ENCODE peak calls at places on chromosomes 16 and 17, in four cellular contexts. L, B, K and S are unnamed samples. For H3K36me3, the result is how much of the 10 kb centered on the place peaks cover.

GRCh38 chr17:45361451-45361850 is 44.6 kb upstream of the MAP3K14 start:
- DNase-seq in K (no peak), L (no peak), B (peak), S (peak)

GRCh38 chr16:324451-325334 is 27.8 kb downstream of the AXIN1 start:
- DNase-seq in K (no peak), L (peak), B (no peak), S (no peak)

GRCh38 chr17:44066204-44066930 is at the start of gene LSM12:
- DNase-seq in L (peak), K (peak), B (peak), S (peak)

GRCh38 chr17:31582151-31582907 is 190.9 kb downstream of the RAB11FIP4 start:
- DNase-seq in L (no peak), B (no peak), K (peak), S (no peak)

GRCh38 chr16:47833771-47834170 is 322.0 kb downstream of the ABCC12 start:
- DNase-seq in B (no peak), K (no peak), L (no peak), S (no peak)

GRCh38 chr17:69357701-69358100 is 30.8 kb upstream of the ABCA5 start:
- DNase-seq in B (peak), L (peak), K (no peak), S (no peak)

GRCh38 chr17:63699638-63700527 is at the start of gene LIMD2:
- DNase-seq in B (peak), L (peak), K (peak), S (no peak)

GRCh38 chr17:3972281-3972731 is 8.1 kb upstream of the ATP2A3 start:
- DNase-seq in B (peak), L (no peak), K (no peak), S (no peak)

GRCh38 chr16:48054881-48055601 is 100.8 kb downstream of the ABCC12 start:
- DNase-seq in B (peak), L (peak), K (no peak), S (no peak)

GRCh38 chr17:17401271-17401781 is 75.5 kb upstream of the MED9 start:
- DNase-seq in B (peak), L (peak), K (no peak), S (no peak)

GRCh38 chr16:67317853-67318252 is 8.7 kb downstream of the KCTD19 start:
- DNase-seq in K (no peak), L (no peak), B (no peak), S (no peak)

GRCh38 chr16:89981414-89981813 is 32.9 kb downstream of the DEF8 start:
- DNase-seq in B (no peak), K (no peak), L (no peak), S (no peak)

GRCh38 chr16:24132048-24132796 is 123.9 kb upstream of the CACNG3 start:
- DNase-seq in B (no peak), L (no peak), K (no peak), S (no peak)
- H3K36me3 ChIP-seq in B (under half), L (under half), K (under half), S (under half)

DNA sequence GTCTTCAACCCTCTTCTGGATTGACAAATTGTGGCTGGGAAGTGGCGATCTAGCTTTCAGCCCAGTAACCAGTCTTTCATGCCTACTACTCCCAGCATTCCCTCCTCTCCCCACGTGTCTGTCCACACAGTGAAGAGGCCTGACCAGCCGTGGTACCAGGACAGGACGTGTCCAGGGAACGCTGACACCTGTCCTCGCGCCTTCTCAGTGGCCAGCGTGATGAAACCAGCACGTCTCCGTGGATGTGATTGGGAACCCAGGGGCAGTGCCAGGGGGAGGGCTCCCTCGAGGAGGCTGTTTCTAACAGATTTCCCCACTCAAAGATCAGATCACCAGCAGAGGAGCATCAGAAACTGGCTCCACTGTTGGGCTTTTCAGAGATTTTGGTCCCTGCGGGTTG is 69.1 kb downstream of the RPA1 start:
- DNase-seq in L (no peak), B (no peak), K (no peak), S (no peak)
- H3K36me3 ChIP-seq in L (under half), B (half or more), K (half or more), S (half or more)

DNA sequence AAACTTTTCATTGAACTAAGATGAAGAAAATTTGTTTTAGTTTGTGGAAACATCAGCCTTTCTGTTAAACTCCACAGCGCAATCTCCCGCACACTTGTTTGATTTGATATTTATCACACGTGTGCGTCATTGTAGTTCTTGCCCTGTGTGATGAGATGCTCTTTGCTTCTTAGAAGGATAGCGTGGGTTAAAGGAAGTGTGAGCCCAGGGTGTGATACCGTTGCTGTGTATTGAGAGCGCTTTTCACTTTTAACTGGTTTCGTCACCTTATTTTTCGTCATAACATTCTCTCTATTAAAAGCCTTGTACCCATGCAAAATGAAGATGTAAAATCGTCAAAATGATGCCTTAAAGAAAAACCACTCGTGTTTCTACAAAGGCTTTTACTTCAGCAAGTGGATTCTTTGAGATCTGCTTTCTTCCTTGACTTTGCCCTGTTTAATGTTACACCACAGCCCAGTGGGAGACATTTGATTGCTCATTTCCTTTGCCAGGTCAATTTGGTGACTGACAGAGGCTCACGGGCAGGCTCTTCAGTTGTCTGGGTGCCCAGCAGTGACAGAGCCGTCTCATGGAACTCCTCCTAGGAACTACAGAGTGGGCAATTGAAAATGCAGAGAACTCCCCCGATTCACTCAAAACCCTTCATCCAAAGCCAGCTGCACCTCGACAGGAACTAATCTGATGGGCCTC is 61.1 kb downstream of the RPA1 start:
- DNase-seq in K (no peak), L (no peak), B (no peak), S (no peak)
- H3K36me3 ChIP-seq in K (half or more), L (under half), B (half or more), S (half or more)

GRCh38 chr16:2970563-2970962 is 1.4 kb downstream of the PAQR4 start:
- DNase-seq in B (no peak), K (no peak), L (no peak), S (no peak)
- H3K36me3 ChIP-seq in B (under half), K (under half), L (under half), S (under half)

GRCh38 chr16:4726616-4727015 is 7.5 kb downstream of the ANKS3 start:
- DNase-seq in K (no peak), L (no peak), B (no peak), S (no peak)
- H3K36me3 ChIP-seq in K (half or more), L (under half), B (half or more), S (half or more)

GRCh38 chr16:4754865-4755264 is 12.1 kb downstream of the ZNF500 start:
- DNase-seq in K (no peak), L (no peak), B (no peak), S (no peak)
- H3K36me3 ChIP-seq in K (half or more), L (under half), B (half or more), S (half or more)

GRCh38 chr16:70254965-70255286 is 3.2 kb upstream of the EXOSC6 start:
- DNase-seq in B (no peak), K (no peak), L (no peak), S (no peak)

GRCh38 chr16:70257391-70257790 is 5.7 kb upstream of the EXOSC6 start:
- DNase-seq in K (no peak), B (peak), L (no peak), S (no peak)

GRCh38 chr16:70258946-70259345 is 7.2 kb upstream of the EXOSC6 start:
- DNase-seq in L (no peak), K (peak), B (no peak), S (no peak)

GRCh38 chr16:70255584-70255983 is 3.8 kb upstream of the EXOSC6 start:
- DNase-seq in K (peak), B (no peak), L (no peak), S (no peak)

DNA sequence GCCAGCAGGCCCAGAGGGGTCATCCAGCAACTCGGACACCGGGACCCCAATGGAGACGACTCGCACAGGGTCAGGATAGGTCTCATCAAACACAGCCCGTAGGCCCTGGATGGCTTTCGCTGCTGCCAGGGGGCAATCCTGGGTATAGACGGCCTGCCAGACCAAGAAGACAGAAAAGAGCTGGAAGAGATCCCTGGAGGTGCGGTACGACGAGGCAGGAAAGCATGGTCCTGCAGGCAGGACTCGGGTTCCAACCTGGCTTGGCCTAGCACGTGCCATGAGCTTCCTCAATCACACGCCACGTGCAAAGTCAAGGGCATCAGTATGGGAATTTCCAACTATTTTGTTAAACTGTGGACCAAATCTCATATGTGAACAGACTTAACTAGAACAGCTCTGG is 6.3 kb upstream of the EXOSC6 start:
- DNase-seq in L (no peak), K (peak), B (no peak), S (no peak)
- H3K36me3 ChIP-seq in L (half or more), K (half or more), B (half or more), S (half or more)

GRCh38 chr17:74795327-74796020 is 19.3 kb upstream of the NAT9 start:
- DNase-seq in K (no peak), B (no peak), L (no peak), S (no peak)

GRCh38 chr17:74798239-74798707 is 22.1 kb upstream of the NAT9 start:
- DNase-seq in L (no peak), B (no peak), K (no peak), S (no peak)

GRCh38 chr17:74796211-74796610 is 20.1 kb upstream of the NAT9 start:
- DNase-seq in B (no peak), K (no peak), L (no peak), S (no peak)

GRCh38 chr17:74799097-74799496 is 23.0 kb upstream of the NAT9 start:
- DNase-seq in K (no peak), L (no peak), B (no peak), S (no peak)

DNA sequence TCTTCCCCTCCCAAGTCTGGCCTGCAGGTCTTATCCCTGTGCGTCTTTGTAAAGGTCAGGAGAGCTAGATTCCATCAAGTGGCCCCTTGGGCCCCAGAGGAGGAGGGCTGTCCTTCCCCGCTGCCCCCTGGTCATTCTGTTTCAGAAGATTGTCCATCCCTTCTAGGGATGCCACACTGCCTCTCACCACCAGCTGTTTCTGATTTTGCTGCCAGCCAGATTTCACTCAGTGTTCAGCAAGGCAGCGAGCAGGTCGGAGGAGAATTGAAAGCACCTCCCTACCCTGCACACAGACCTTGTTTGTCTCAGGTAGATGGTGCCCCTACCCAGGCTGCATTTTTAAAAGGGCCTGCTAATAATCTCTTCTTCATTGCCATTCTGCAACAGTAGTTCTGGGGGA is 21.7 kb upstream of the NAT9 start:
- DNase-seq in K (no peak), B (no peak), L (no peak), S (no peak)
- H3K36me3 ChIP-seq in K (half or more), B (half or more), L (under half), S (half or more)

DNA sequence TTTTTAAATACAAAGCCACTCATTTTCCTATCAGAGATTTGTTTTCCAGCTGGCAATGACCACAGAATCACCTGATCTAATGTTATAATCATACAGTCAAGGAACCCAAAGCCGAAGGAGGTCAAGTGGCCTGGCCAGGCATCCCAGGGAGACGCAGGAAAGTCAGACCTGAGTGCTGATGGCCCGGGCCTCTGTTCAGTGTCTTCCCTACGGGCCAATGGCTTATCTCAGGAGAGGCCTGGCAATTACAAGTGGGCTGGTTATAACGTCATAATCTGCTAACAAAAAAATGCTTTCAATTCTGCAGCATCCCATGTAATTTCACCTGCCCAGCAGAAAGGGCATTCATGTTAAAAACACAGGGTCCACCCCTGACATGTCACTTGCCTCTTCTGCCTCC is 43.5 kb downstream of the ARHGAP17 start:
- DNase-seq in K (no peak), B (no peak), L (no peak), S (no peak)
- H3K36me3 ChIP-seq in K (half or more), B (half or more), L (under half), S (half or more)

GRCh38 chr17:49716952-49717351 is 9.2 kb upstream of the SLC35B1 start:
- DNase-seq in L (no peak), K (no peak), B (no peak), S (no peak)

GRCh38 chr17:49717371-49717841 is 9.6 kb upstream of the SLC35B1 start:
- DNase-seq in B (no peak), L (no peak), K (no peak), S (no peak)

GRCh38 chr17:49715717-49716279 is 8.0 kb upstream of the SLC35B1 start:
- DNase-seq in K (no peak), L (no peak), B (no peak), S (no peak)

GRCh38 chr17:49715221-49715620 is 7.5 kb upstream of the SLC35B1 start:
- DNase-seq in B (no peak), K (no peak), L (no peak), S (no peak)
- H3K36me3 ChIP-seq in B (under half), K (half or more), L (under half), S (half or more)